ENCODE peak calls at places on chromosomes 12 and 14, in nine cellular contexts. B is stimulated activated naive B cell treated with anti-CD40 and anti-IgM and Interleukin-4, amounts not matched to agents 10 μg/mL and 1 μg/mL and 100 μg/mL, for 72 hours; D is frontal cortex; S is astrocyte of the cerebellum; G is HS-27A; Z is HCEC 1CT; Q is NCI-H82; V is stimulated activated CD8-positive, alpha-beta memory T cell treated with anti-CD3 and anti-CD28 coated beads, Interleukin-4, amount 100 ng/mL, for 24 hours; W is AG08395. A is an unnamed sample.
A peak's percentile ranks its signal among the peaks of the same experiment; 100 is the strongest.

GRCh38 chr12:31533470-31533869 is 57.5 kb downstream of the DENND5B start:
- DNase-seq in B (no peak), D (no peak), S (no peak), G (no peak), Z (no peak), Q (no peak), V (no peak), W (no peak), A (no peak)

GRCh38 chr12:15883536-15883935 is 1.3 kb downstream of the STRAP start:
- DNase-seq in B (no peak), D (no peak), S (no peak), G (no peak), Z (no peak), Q (no peak), V (no peak), W (no peak), A (no peak)

GRCh38 chr12:116784238-116784612 is 46.1 kb downstream of the RNFT2 start:
- DNase-seq in B (no peak), D (no peak), S (no peak), G (no peak), Z (no peak), Q (peak; percentile 57), V (no peak), W (no peak), A (no peak)

GRCh38 chr12:14892726-14893442 is 7.2 kb upstream of the MGP start:
- DNase-seq in B (no peak), D (no peak), S (no peak), G (no peak), Z (peak; percentile 45), Q (peak; percentile 24), V (no peak), W (peak; percentile 13), A (no peak)

GRCh38 chr12:45601888-45602287 is 127.6 kb upstream of the ARID2 start:
- DNase-seq in B (no peak), D (peak; percentile 35), S (no peak), G (no peak), Z (no peak), Q (no peak), V (no peak), W (no peak), A (no peak)

GRCh38 chr12:70660620-70661219 is 23.5 kb upstream of the PTPRB start:
- DNase-seq in B (no peak), D (no peak), S (no peak), G (peak; percentile 85), Z (peak; percentile 89), Q (no peak), V (no peak), W (peak; percentile 77), A (peak; percentile 82)

GRCh38 chr14:63896278-63896720 is 43.5 kb downstream of the SYNE2 start:
- DNase-seq in B (no peak), D (no peak), S (peak; percentile 99), G (peak; percentile 74), Z (peak; percentile 67), Q (no peak), V (no peak), W (peak; percentile 35), A (no peak)

GRCh38 chr12:104454997-104455396 is 1.8 kb upstream of the CHST11 start:
- DNase-seq in B (no peak), D (no peak), S (no peak), G (peak; percentile 26), Z (peak; percentile 71), Q (no peak), V (no peak), W (peak; percentile 75), A (peak; percentile 70)

GRCh38 chr12:48351022-48351708 is 446 bp upstream of the ZNF641 start:
- DNase-seq in B (peak; percentile 38), D (no peak), S (peak; percentile 50), G (peak; percentile 51), Z (peak; percentile 67), Q (no peak), V (no peak), W (peak; percentile 53), A (peak; percentile 20)

GRCh38 chr12:3752741-3753486 is at the start of gene CRACR2A:
- DNase-seq in B (peak; percentile 82), D (peak; percentile 41), S (no peak), G (peak; percentile 56), Z (peak; percentile 75), Q (peak; percentile 88), V (peak; percentile 83), W (peak; percentile 81), A (peak; percentile 38)

GRCh38 chr14:71243697-71244096 is 336.4 kb downstream of the PCNX1 start:
- DNase-seq in B (no peak), D (no peak), S (no peak), G (no peak), Z (peak; percentile 27), Q (no peak), V (no peak), W (peak; percentile 73), A (no peak)

GRCh38 chr12:4031703-4032291 is 158.6 kb upstream of the PARP11 start:
- DNase-seq in B (no peak), D (no peak), S (no peak), G (no peak), Z (no peak), Q (no peak), V (no peak), W (peak; percentile 12), A (no peak)